ENCODE peak calls at places on chromosomes 12 and 14, in five cellular contexts. One of them, this sample, is unnamed.

GRCh38 chr12:13566286-13566685 is 369.8 kb downstream of the EMP1 start:
- DNase-seq in neural progenitor cell: no peak
- DNase-seq in MM.1S: no peak
- DNase-seq in HCT116: no peak
- DNase-seq in mesenchymal stem cell: no peak
- DNase-seq in this sample: peak

GRCh38 chr14:69484444-69485113 is at the start of gene PLEKHD1:
- DNase-seq in neural progenitor cell: peak
- DNase-seq in MM.1S: no peak
- DNase-seq in HCT116: peak
- DNase-seq in mesenchymal stem cell: no peak
- DNase-seq in this sample: peak

GRCh38 chr14:50859296-50859624 is 12.6 kb upstream of the ABHD12B start:
- DNase-seq in neural progenitor cell: no peak
- DNase-seq in MM.1S: no peak
- DNase-seq in HCT116: no peak
- DNase-seq in mesenchymal stem cell: no peak
- DNase-seq in this sample: no peak

GRCh38 chr12:113134521-113134951 is 1.0 kb downstream of the RASAL1 start:
- DNase-seq in neural progenitor cell: no peak
- DNase-seq in MM.1S: no peak
- DNase-seq in HCT116: no peak
- DNase-seq in mesenchymal stem cell: no peak
- DNase-seq in this sample: no peak

GRCh38 chr12:27226319-27226984 is 17.6 kb upstream of the STK38L start:
- DNase-seq in neural progenitor cell: peak
- DNase-seq in MM.1S: no peak
- DNase-seq in HCT116: no peak
- DNase-seq in mesenchymal stem cell: peak
- DNase-seq in this sample: no peak

GRCh38 chr12:115710104-115710564 is 567.4 kb downstream of the MED13L start:
- DNase-seq in neural progenitor cell: no peak
- DNase-seq in MM.1S: no peak
- DNase-seq in HCT116: no peak
- DNase-seq in mesenchymal stem cell: peak
- DNase-seq in this sample: peak

GRCh38 chr12:1993871-1994371 is 10.3 kb downstream of the DCP1B start:
- DNase-seq in neural progenitor cell: no peak
- DNase-seq in MM.1S: no peak
- DNase-seq in HCT116: no peak
- DNase-seq in mesenchymal stem cell: peak
- DNase-seq in this sample: peak

GRCh38 chr14:68961781-68962584 is 17.1 kb downstream of the ACTN1 start:
- DNase-seq in neural progenitor cell: peak
- DNase-seq in MM.1S: no peak
- DNase-seq in HCT116: no peak
- DNase-seq in mesenchymal stem cell: no peak
- DNase-seq in this sample: peak

GRCh38 chr12:117236456-117237001 is 46.3 kb upstream of the FBXO21 start:
- DNase-seq in neural progenitor cell: peak
- DNase-seq in MM.1S: peak
- DNase-seq in HCT116: peak
- DNase-seq in mesenchymal stem cell: peak
- DNase-seq in this sample: peak

GRCh38 chr12:108530141-108530540 is 15.1 kb downstream of the FICD start:
- DNase-seq in neural progenitor cell: no peak
- DNase-seq in MM.1S: no peak
- DNase-seq in HCT116: no peak
- DNase-seq in mesenchymal stem cell: no peak
- DNase-seq in this sample: peak

GRCh38 chr12:65308001-65308400 is 29.5 kb downstream of the MSRB3 start:
- DNase-seq in neural progenitor cell: no peak
- DNase-seq in MM.1S: no peak
- DNase-seq in HCT116: no peak
- DNase-seq in mesenchymal stem cell: peak
- DNase-seq in this sample: peak

GRCh38 chr12:29728033-29728432 is 55.7 kb downstream of the TMTC1 start:
- DNase-seq in neural progenitor cell: no peak
- DNase-seq in MM.1S: no peak
- DNase-seq in HCT116: no peak
- DNase-seq in mesenchymal stem cell: no peak
- DNase-seq in this sample: no peak

GRCh38 chr14:77220246-77221017 is 38.8 kb downstream of the TMEM63C start:
- DNase-seq in neural progenitor cell: no peak
- DNase-seq in MM.1S: no peak
- DNase-seq in HCT116: no peak
- DNase-seq in mesenchymal stem cell: no peak
- DNase-seq in this sample: no peak

GRCh38 chr12:104413330-104413729 is 43.4 kb upstream of the CHST11 start:
- DNase-seq in neural progenitor cell: no peak
- DNase-seq in MM.1S: no peak
- DNase-seq in HCT116: no peak
- DNase-seq in mesenchymal stem cell: no peak
- DNase-seq in this sample: no peak

GRCh38 chr14:87045241-87045640 is 947.7 kb downstream of the GALC start:
- DNase-seq in neural progenitor cell: no peak
- DNase-seq in MM.1S: no peak
- DNase-seq in HCT116: no peak
- DNase-seq in mesenchymal stem cell: no peak
- DNase-seq in this sample: no peak

GRCh38 chr14:33642080-33642479 is 308.8 kb downstream of the EGLN3 start:
- DNase-seq in neural progenitor cell: peak
- DNase-seq in MM.1S: no peak
- DNase-seq in HCT116: no peak
- DNase-seq in mesenchymal stem cell: no peak
- DNase-seq in this sample: no peak

GRCh38 chr12:120346681-120347080 is 19.1 kb upstream of the PLA2G1B start:
- DNase-seq in neural progenitor cell: no peak
- DNase-seq in MM.1S: no peak
- DNase-seq in HCT116: no peak
- DNase-seq in mesenchymal stem cell: peak
- DNase-seq in this sample: peak

GRCh38 chr12:1662761-1663439 is 28.0 kb upstream of the ADIPOR2 start:
- DNase-seq in neural progenitor cell: peak
- DNase-seq in MM.1S: peak
- DNase-seq in HCT116: peak
- DNase-seq in mesenchymal stem cell: peak
- DNase-seq in this sample: peak

GRCh38 chr12:24425601-24425970 is 476.1 kb upstream of the SOX5 start:
- DNase-seq in neural progenitor cell: no peak
- DNase-seq in MM.1S: no peak
- DNase-seq in HCT116: no peak
- DNase-seq in mesenchymal stem cell: peak
- DNase-seq in this sample: no peak

GRCh38 chr12:26608273-26608672 is 224.7 kb downstream of the ITPR2 start:
- DNase-seq in neural progenitor cell: no peak
- DNase-seq in MM.1S: no peak
- DNase-seq in HCT116: no peak
- DNase-seq in mesenchymal stem cell: no peak
- DNase-seq in this sample: no peak

GRCh38 chr12:52232916-52233461 is at the start of gene KRT7:
- DNase-seq in neural progenitor cell: peak
- DNase-seq in MM.1S: no peak
- DNase-seq in HCT116: no peak
- DNase-seq in mesenchymal stem cell: no peak
- DNase-seq in this sample: no peak

GRCh38 chr14:85576161-85576560 is 46.2 kb downstream of the FLRT2 start:
- DNase-seq in neural progenitor cell: no peak
- DNase-seq in MM.1S: no peak
- DNase-seq in HCT116: no peak
- DNase-seq in mesenchymal stem cell: peak
- DNase-seq in this sample: peak

GRCh38 chr14:85576848-85577541 is 47.1 kb downstream of the FLRT2 start:
- DNase-seq in neural progenitor cell: no peak
- DNase-seq in MM.1S: no peak
- DNase-seq in HCT116: no peak
- DNase-seq in mesenchymal stem cell: no peak
- DNase-seq in this sample: peak

GRCh38 chr14:85573406-85573805 is 43.5 kb downstream of the FLRT2 start:
- DNase-seq in neural progenitor cell: no peak
- DNase-seq in MM.1S: no peak
- DNase-seq in HCT116: no peak
- DNase-seq in mesenchymal stem cell: peak
- DNase-seq in this sample: peak

GRCh38 chr14:85575617-85575898 is 45.6 kb downstream of the FLRT2 start:
- DNase-seq in neural progenitor cell: peak
- DNase-seq in MM.1S: no peak
- DNase-seq in HCT116: no peak
- DNase-seq in mesenchymal stem cell: no peak
- DNase-seq in this sample: no peak

DNA sequence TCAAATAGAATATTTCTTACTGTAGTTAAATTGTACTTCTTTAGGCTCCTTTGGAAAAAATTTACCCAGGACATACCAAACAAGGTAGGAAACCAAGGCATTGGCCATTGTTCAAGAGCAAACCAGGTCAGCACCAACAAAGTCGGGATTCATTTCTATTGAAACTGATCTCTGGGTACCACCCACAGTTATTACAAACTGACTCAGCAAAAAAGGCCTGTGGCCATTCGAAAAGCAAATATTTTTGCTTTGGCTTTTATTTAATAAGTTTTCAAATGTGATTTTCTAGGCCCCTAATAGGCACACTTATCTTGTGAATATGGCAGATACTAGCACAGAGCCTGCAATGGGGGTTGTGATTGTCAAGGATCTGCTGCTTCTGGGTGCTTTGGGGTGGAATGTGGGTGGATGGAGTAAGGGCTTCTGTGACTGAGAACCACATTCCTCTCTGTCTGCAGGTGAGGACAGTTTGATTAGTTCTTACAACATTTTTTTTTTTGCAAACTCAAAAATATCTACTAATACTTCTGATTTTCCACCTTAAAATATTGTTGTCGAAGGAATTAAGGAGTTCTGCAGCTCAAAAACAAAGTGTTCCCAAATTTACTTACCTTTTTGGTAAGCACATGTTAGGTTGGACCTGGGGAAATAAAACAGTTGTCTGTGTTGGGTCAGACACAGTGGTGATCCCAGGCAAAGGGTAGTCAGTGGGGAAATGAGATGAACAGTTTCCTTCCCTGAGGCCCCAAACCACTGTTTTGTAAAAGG is 45.1 kb downstream of the FLRT2 start:
- DNase-seq in neural progenitor cell: no peak
- DNase-seq in MM.1S: no peak
- DNase-seq in HCT116: no peak
- DNase-seq in mesenchymal stem cell: no peak
- DNase-seq in this sample: no peak
- H3K27ac ChIP-seq in neural progenitor cell: no peak
- H3K27ac ChIP-seq in MM.1S: no peak
- H3K27ac ChIP-seq in HCT116: no peak
- H3K27ac ChIP-seq in mesenchymal stem cell: no peak
- H3K27ac ChIP-seq in this sample: peak

DNA sequence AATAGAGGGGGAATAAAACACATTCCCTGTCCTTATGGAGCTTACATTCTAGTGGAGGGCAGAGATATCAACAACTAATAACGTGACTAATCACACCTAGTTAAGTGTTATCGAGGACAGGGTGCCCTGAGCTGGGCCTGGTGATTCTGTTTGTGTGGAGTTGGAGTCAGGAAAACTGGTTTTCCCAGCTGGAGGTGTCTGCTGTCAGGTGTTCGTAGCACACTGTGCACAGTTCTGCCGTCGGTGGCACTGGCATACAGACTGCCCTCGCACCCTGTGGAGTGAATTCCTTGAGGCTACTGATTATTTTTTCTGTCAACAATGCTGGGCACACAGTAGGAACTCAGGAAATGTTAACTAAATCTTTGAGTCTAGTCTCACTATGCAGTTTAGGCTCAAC is 900 bp upstream of the MTERF2 start:
- DNase-seq in neural progenitor cell: peak
- DNase-seq in MM.1S: no peak
- DNase-seq in HCT116: no peak
- DNase-seq in mesenchymal stem cell: peak
- DNase-seq in this sample: no peak
- H3K9ac ChIP-seq in neural progenitor cell: no peak
- H3K9ac ChIP-seq in MM.1S: no peak
- H3K9ac ChIP-seq in HCT116: no peak
- H3K9ac ChIP-seq in mesenchymal stem cell: peak
- H3K9ac ChIP-seq in this sample: no peak

GRCh38 chr12:31597066-31597465 is 6.1 kb upstream of the DENND5B start:
- DNase-seq in neural progenitor cell: no peak
- DNase-seq in MM.1S: no peak
- DNase-seq in HCT116: no peak
- DNase-seq in mesenchymal stem cell: no peak
- DNase-seq in this sample: no peak
- H3K27ac ChIP-seq in neural progenitor cell: no peak
- H3K27ac ChIP-seq in MM.1S: no peak
- H3K27ac ChIP-seq in HCT116: no peak
- H3K27ac ChIP-seq in mesenchymal stem cell: no peak
- H3K27ac ChIP-seq in this sample: no peak

DNA sequence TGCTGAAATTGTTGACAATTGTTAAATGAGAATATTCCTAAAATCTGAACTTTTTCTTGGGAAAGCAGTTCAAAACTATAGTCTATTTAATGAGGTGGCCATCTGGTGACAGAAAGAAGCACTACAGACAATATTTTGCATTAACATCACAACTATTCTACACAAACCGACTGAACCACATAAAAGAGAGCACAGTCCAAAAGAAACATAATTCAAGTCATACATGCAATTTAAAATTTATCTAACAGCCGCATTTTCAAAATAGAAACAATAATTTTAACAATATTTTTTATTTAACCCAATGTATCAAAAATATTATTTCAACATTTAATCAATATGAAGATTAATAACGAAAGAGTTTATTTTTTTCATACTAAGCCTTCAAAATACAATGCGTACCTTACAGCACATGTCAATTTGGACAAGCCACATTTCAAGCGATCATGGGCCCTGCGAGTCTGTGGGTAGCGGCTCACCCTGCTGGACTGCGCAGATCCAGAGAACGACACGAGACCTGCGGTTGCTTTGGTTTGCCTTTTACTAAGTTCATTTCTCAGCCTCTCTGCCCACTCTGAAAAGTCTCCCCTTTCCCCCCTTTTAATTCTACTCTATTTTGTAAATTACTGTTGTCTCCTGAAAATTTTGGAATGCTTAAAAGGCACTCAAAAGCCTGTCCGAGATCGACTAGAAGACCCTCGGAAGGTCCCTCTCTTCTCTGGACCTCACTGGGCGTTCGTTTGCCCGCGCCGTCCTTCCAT is 941 bp upstream of the LRRC9 start:
- DNase-seq in neural progenitor cell: peak
- DNase-seq in MM.1S: no peak
- DNase-seq in HCT116: peak
- DNase-seq in mesenchymal stem cell: peak
- DNase-seq in this sample: peak
- H3K9ac ChIP-seq in neural progenitor cell: peak
- H3K9ac ChIP-seq in MM.1S: no peak
- H3K9ac ChIP-seq in HCT116: no peak
- H3K9ac ChIP-seq in mesenchymal stem cell: peak
- H3K9ac ChIP-seq in this sample: no peak

GRCh38 chr14:55048900-55049437 is 2.5 kb upstream of the MAPK1IP1L start:
- DNase-seq in neural progenitor cell: no peak
- DNase-seq in MM.1S: no peak
- DNase-seq in HCT116: no peak
- DNase-seq in mesenchymal stem cell: no peak
- DNase-seq in this sample: no peak
- H3K27ac ChIP-seq in neural progenitor cell: no peak
- H3K27ac ChIP-seq in MM.1S: no peak
- H3K27ac ChIP-seq in HCT116: no peak
- H3K27ac ChIP-seq in mesenchymal stem cell: no peak
- H3K27ac ChIP-seq in this sample: no peak

GRCh38 chr12:123388948-123389559 is 5.1 kb downstream of the KMT5A start:
- DNase-seq in neural progenitor cell: no peak
- DNase-seq in MM.1S: no peak
- DNase-seq in HCT116: no peak
- DNase-seq in mesenchymal stem cell: no peak
- DNase-seq in this sample: peak
- H3K9ac ChIP-seq in neural progenitor cell: no peak
- H3K9ac ChIP-seq in MM.1S: no peak
- H3K9ac ChIP-seq in HCT116: peak
- H3K9ac ChIP-seq in mesenchymal stem cell: peak
- H3K9ac ChIP-seq in this sample: peak